ENCODE peak calls at places on chromosomes 11 and 22, in eight cellular contexts. One of them, this sample, is unnamed.

GRCh38 chr11:116282481-116282880 is 490.3 kb downstream of the BUD13 start:
- DNase-seq in stomach: no peak
- DNase-seq in suprapubic skin: no peak
- DNase-seq in H1: no peak
- DNase-seq in sigmoid colon: no peak
- DNase-seq in K562: no peak
- DNase-seq in HepG2: no peak
- DNase-seq in transverse colon: no peak
- DNase-seq in this sample: no peak

GRCh38 chr11:19597194-19597593 is 115.4 kb upstream of the NAV2 start:
- DNase-seq in stomach: no peak
- DNase-seq in suprapubic skin: no peak
- DNase-seq in H1: no peak
- DNase-seq in sigmoid colon: no peak
- DNase-seq in K562: no peak
- DNase-seq in HepG2: no peak
- DNase-seq in transverse colon: no peak
- DNase-seq in this sample: no peak

GRCh38 chr11:124823512-124824376 is 23.5 kb upstream of the MSANTD2 start:
- DNase-seq in stomach: no peak
- DNase-seq in suprapubic skin: no peak
- DNase-seq in H1: no peak
- DNase-seq in sigmoid colon: no peak
- DNase-seq in K562: no peak
- DNase-seq in HepG2: no peak
- DNase-seq in transverse colon: no peak
- DNase-seq in this sample: peak

GRCh38 chr11:45031912-45032519 is 81.3 kb upstream of the TP53I11 start:
- DNase-seq in stomach: peak
- DNase-seq in suprapubic skin: no peak
- DNase-seq in H1: no peak
- DNase-seq in sigmoid colon: no peak
- DNase-seq in K562: no peak
- DNase-seq in HepG2: no peak
- DNase-seq in transverse colon: peak
- DNase-seq in this sample: no peak

GRCh38 chr22:49018601-49019000 is 809.1 kb downstream of the BRD1 start:
- DNase-seq in stomach: no peak
- DNase-seq in suprapubic skin: no peak
- DNase-seq in H1: peak
- DNase-seq in sigmoid colon: peak
- DNase-seq in K562: no peak
- DNase-seq in HepG2: no peak
- DNase-seq in transverse colon: no peak
- DNase-seq in this sample: peak

GRCh38 chr22:47301820-47302475 is 539.5 kb downstream of the TBC1D22A start:
- DNase-seq in stomach: peak
- DNase-seq in suprapubic skin: no peak
- DNase-seq in H1: no peak
- DNase-seq in sigmoid colon: no peak
- DNase-seq in K562: no peak
- DNase-seq in HepG2: no peak
- DNase-seq in transverse colon: no peak
- DNase-seq in this sample: no peak

GRCh38 chr11:96045622-96046456 is 121.9 kb upstream of the MTMR2 start:
- DNase-seq in stomach: peak
- DNase-seq in suprapubic skin: no peak
- DNase-seq in H1: peak
- DNase-seq in sigmoid colon: peak
- DNase-seq in K562: no peak
- DNase-seq in HepG2: no peak
- DNase-seq in transverse colon: no peak
- DNase-seq in this sample: peak

GRCh38 chr22:23064381-23065068 is 5.8 kb upstream of the GNAZ start:
- DNase-seq in stomach: no peak
- DNase-seq in suprapubic skin: peak
- DNase-seq in H1: peak
- DNase-seq in sigmoid colon: peak
- DNase-seq in K562: no peak
- DNase-seq in HepG2: no peak
- DNase-seq in transverse colon: no peak
- DNase-seq in this sample: no peak

GRCh38 chr11:488062-488461 is 19.0 kb downstream of the RNH1 start:
- DNase-seq in stomach: no peak
- DNase-seq in suprapubic skin: no peak
- DNase-seq in H1: no peak
- DNase-seq in sigmoid colon: no peak
- DNase-seq in K562: no peak
- DNase-seq in HepG2: no peak
- DNase-seq in transverse colon: no peak
- DNase-seq in this sample: no peak

GRCh38 chr22:19831016-19831415 is 23.7 kb downstream of the GNB1L start:
- DNase-seq in stomach: no peak
- DNase-seq in suprapubic skin: no peak
- DNase-seq in H1: no peak
- DNase-seq in sigmoid colon: no peak
- DNase-seq in K562: no peak
- DNase-seq in HepG2: no peak
- DNase-seq in transverse colon: no peak
- DNase-seq in this sample: no peak

GRCh38 chr22:25399649-25400151 is 164.8 kb upstream of the GRK3 start:
- DNase-seq in stomach: no peak
- DNase-seq in suprapubic skin: no peak
- DNase-seq in H1: no peak
- DNase-seq in sigmoid colon: peak
- DNase-seq in K562: no peak
- DNase-seq in HepG2: no peak
- DNase-seq in transverse colon: no peak
- DNase-seq in this sample: no peak

GRCh38 chr22:46737976-46738641 is at the start of gene CERK:
- DNase-seq in stomach: peak
- DNase-seq in suprapubic skin: peak
- DNase-seq in H1: peak
- DNase-seq in sigmoid colon: peak
- DNase-seq in K562: peak
- DNase-seq in HepG2: peak
- DNase-seq in transverse colon: peak
- DNase-seq in this sample: peak

GRCh38 chr22:22666307-22667091 is 22.1 kb downstream of the GGTLC2 start:
- DNase-seq in stomach: peak
- DNase-seq in suprapubic skin: no peak
- DNase-seq in H1: peak
- DNase-seq in sigmoid colon: no peak
- DNase-seq in K562: peak
- DNase-seq in HepG2: peak
- DNase-seq in transverse colon: peak
- DNase-seq in this sample: peak

GRCh38 chr11:107741044-107741823 is 29.4 kb upstream of the SLN start:
- DNase-seq in stomach: no peak
- DNase-seq in suprapubic skin: no peak
- DNase-seq in H1: peak
- DNase-seq in sigmoid colon: no peak
- DNase-seq in K562: peak
- DNase-seq in HepG2: peak
- DNase-seq in transverse colon: peak
- DNase-seq in this sample: peak

GRCh38 chr11:70098936-70099335 is 20.8 kb downstream of the ANO1 start:
- DNase-seq in stomach: no peak
- DNase-seq in suprapubic skin: no peak
- DNase-seq in H1: no peak
- DNase-seq in sigmoid colon: no peak
- DNase-seq in K562: no peak
- DNase-seq in HepG2: no peak
- DNase-seq in transverse colon: no peak
- DNase-seq in this sample: no peak

GRCh38 chr11:2674681-2675131 is 25.1 kb downstream of the KCNQ1OT1 start:
- DNase-seq in stomach: peak
- DNase-seq in suprapubic skin: peak
- DNase-seq in H1: no peak
- DNase-seq in sigmoid colon: peak
- DNase-seq in K562: no peak
- DNase-seq in HepG2: no peak
- DNase-seq in transverse colon: no peak
- DNase-seq in this sample: no peak

GRCh38 chr11:2824851-2825250 is 60.7 kb downstream of the CDKN1C start:
- DNase-seq in stomach: no peak
- DNase-seq in suprapubic skin: no peak
- DNase-seq in H1: no peak
- DNase-seq in sigmoid colon: peak
- DNase-seq in K562: no peak
- DNase-seq in HepG2: no peak
- DNase-seq in transverse colon: no peak
- DNase-seq in this sample: no peak

GRCh38 chr11:26442131-26442530 is 110.2 kb downstream of the ANO3 start:
- DNase-seq in stomach: no peak
- DNase-seq in suprapubic skin: no peak
- DNase-seq in H1: no peak
- DNase-seq in sigmoid colon: no peak
- DNase-seq in K562: no peak
- DNase-seq in HepG2: no peak
- DNase-seq in transverse colon: no peak
- DNase-seq in this sample: no peak

GRCh38 chr11:46335271-46335670 is 12.0 kb upstream of the DGKZ start:
- DNase-seq in stomach: no peak
- DNase-seq in suprapubic skin: no peak
- DNase-seq in H1: no peak
- DNase-seq in sigmoid colon: no peak
- DNase-seq in K562: no peak
- DNase-seq in HepG2: no peak
- DNase-seq in transverse colon: no peak
- DNase-seq in this sample: no peak

GRCh38 chr22:17319541-17319940 is 49.7 kb upstream of the CECR2 start:
- DNase-seq in stomach: no peak
- DNase-seq in suprapubic skin: no peak
- DNase-seq in H1: no peak
- DNase-seq in sigmoid colon: no peak
- DNase-seq in K562: no peak
- DNase-seq in HepG2: no peak
- DNase-seq in transverse colon: no peak
- DNase-seq in this sample: no peak

GRCh38 chr22:45242778-45243191 is 2.1 kb upstream of the KIAA0930 start:
- DNase-seq in stomach: peak
- DNase-seq in suprapubic skin: no peak
- DNase-seq in H1: no peak
- DNase-seq in sigmoid colon: no peak
- DNase-seq in K562: no peak
- DNase-seq in HepG2: peak
- DNase-seq in transverse colon: peak
- DNase-seq in this sample: no peak

GRCh38 chr11:37409124-37409523 is 811.1 kb upstream of the RAG2 start:
- DNase-seq in stomach: no peak
- DNase-seq in suprapubic skin: no peak
- DNase-seq in H1: no peak
- DNase-seq in sigmoid colon: no peak
- DNase-seq in K562: no peak
- DNase-seq in HepG2: no peak
- DNase-seq in transverse colon: no peak
- DNase-seq in this sample: no peak

GRCh38 chr11:77619576-77620198 is 17.9 kb downstream of the CLNS1A start:
- DNase-seq in stomach: no peak
- DNase-seq in suprapubic skin: no peak
- DNase-seq in H1: no peak
- DNase-seq in sigmoid colon: no peak
- DNase-seq in K562: no peak
- DNase-seq in HepG2: peak
- DNase-seq in transverse colon: no peak
- DNase-seq in this sample: no peak

DNA sequence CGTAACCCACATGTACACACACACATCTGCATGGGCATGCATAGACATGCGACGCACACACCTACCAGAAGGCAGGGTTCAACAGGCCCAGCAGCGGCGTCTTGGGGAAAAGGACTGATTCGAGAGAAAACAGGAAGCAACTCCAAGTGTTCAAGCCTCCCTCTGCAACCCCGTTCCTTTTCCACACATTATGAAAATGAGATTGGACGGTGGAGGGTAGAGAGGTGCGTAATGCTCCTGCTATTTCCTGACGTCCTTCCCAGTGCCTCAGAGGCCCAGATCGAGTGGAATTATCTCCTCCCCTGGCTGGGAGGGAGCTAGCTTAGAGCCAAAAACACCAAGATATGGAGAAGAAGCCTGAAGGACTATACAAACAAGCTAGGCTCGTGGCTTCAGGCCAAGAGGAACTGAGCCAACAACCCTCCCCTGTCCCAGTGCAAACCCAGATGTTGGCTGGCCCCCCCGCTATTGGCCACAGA is 289.2 kb downstream of the MN1 start:
- DNase-seq in stomach: peak
- DNase-seq in suprapubic skin: peak
- DNase-seq in H1: no peak
- DNase-seq in sigmoid colon: peak
- DNase-seq in K562: no peak
- DNase-seq in HepG2: no peak
- DNase-seq in transverse colon: peak
- DNase-seq in this sample: no peak
- TF ChIP-seq POLR2AphosphoS5 in stomach: peak
- TF ChIP-seq POLR2AphosphoS5 in suprapubic skin: no peak
- TF ChIP-seq POLR2AphosphoS5 in H1: no peak
- TF ChIP-seq POLR2AphosphoS5 in sigmoid colon: no peak
- TF ChIP-seq POLR2AphosphoS5 in K562: no peak
- TF ChIP-seq POLR2AphosphoS5 in HepG2: no peak
- TF ChIP-seq POLR2AphosphoS5 in transverse colon: no peak
- TF ChIP-seq POLR2AphosphoS5 in this sample: no peak

GRCh38 chr22:50150161-50151129 is 20.1 kb upstream of the PANX2 start:
- DNase-seq in stomach: no peak
- DNase-seq in suprapubic skin: peak
- DNase-seq in H1: no peak
- DNase-seq in sigmoid colon: no peak
- DNase-seq in K562: peak
- DNase-seq in HepG2: no peak
- DNase-seq in transverse colon: no peak
- DNase-seq in this sample: peak
- TF ChIP-seq EP300 in stomach: no peak
- TF ChIP-seq EP300 in suprapubic skin: no peak
- TF ChIP-seq EP300 in H1: no peak
- TF ChIP-seq EP300 in sigmoid colon: no peak
- TF ChIP-seq EP300 in K562: no peak
- TF ChIP-seq EP300 in HepG2: no peak
- TF ChIP-seq EP300 in transverse colon: no peak
- TF ChIP-seq EP300 in this sample: no peak

GRCh38 chr11:109859325-109859724 is 233.9 kb upstream of the ZC3H12C start:
- DNase-seq in stomach: no peak
- DNase-seq in suprapubic skin: no peak
- DNase-seq in H1: no peak
- DNase-seq in sigmoid colon: no peak
- DNase-seq in K562: no peak
- DNase-seq in HepG2: peak
- DNase-seq in transverse colon: no peak
- DNase-seq in this sample: no peak
- TF ChIP-seq POLR2A in stomach: no peak
- TF ChIP-seq POLR2A in suprapubic skin: no peak
- TF ChIP-seq POLR2A in H1: no peak
- TF ChIP-seq POLR2A in sigmoid colon: no peak
- TF ChIP-seq POLR2A in K562: no peak
- TF ChIP-seq POLR2A in HepG2: no peak
- TF ChIP-seq POLR2A in transverse colon: no peak
- TF ChIP-seq POLR2A in this sample: no peak

DNA sequence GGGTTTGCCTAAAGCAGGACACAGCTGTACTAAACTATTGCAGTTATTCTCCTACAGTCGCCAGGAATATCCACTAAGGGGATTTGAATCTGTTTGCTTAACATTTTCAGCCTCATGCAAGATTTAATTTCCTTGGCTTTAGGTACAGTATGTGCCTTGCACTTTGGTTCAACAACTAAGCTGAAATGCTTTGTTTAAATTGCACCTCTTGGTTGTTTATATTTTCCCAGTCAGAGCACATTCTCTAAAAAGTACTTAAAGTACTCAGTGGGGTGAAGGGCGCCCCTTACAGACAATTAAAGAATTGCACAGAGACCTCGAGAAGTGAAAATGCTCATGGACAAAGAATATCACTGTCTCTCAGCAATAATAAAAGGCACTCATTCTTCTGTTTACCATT is 107.8 kb upstream of the MTNR1B start:
- DNase-seq in stomach: no peak
- DNase-seq in suprapubic skin: no peak
- DNase-seq in H1: no peak
- DNase-seq in sigmoid colon: no peak
- DNase-seq in K562: no peak
- DNase-seq in HepG2: no peak
- DNase-seq in transverse colon: no peak
- DNase-seq in this sample: no peak
- TF ChIP-seq POLR2AphosphoS5 in stomach: no peak
- TF ChIP-seq POLR2AphosphoS5 in suprapubic skin: no peak
- TF ChIP-seq POLR2AphosphoS5 in H1: no peak
- TF ChIP-seq POLR2AphosphoS5 in sigmoid colon: no peak
- TF ChIP-seq POLR2AphosphoS5 in K562: no peak
- TF ChIP-seq POLR2AphosphoS5 in HepG2: no peak
- TF ChIP-seq POLR2AphosphoS5 in transverse colon: no peak
- TF ChIP-seq POLR2AphosphoS5 in this sample: no peak